ENCODE peak calls at places on chromosomes 11 and 22, in nine cellular contexts. O is PC-3, N is GM23338, Q is MM.1S, I is hepatocyte, H is HCT116, J is neural progenitor cell, X is OCI-LY7, A is SK-N-SH. G is an unnamed sample.

GRCh38 chr11:119426142-119426541 is 3.2 kb upstream of the THY1 start:
- DNase-seq in O (no peak), N (peak), Q (no peak), I (no peak), H (no peak), J (no peak), X (no peak), A (no peak), G (no peak)

GRCh38 chr11:61545341-61545740 is 35.5 kb downstream of the SYT7 start:
- DNase-seq in O (peak), N (peak), Q (peak), I (no peak), H (peak), J (no peak), X (no peak), A (peak), G (peak)

GRCh38 chr11:66970808-66971442 is 4.2 kb upstream of the C11orf86 start:
- DNase-seq in O (peak), N (no peak), Q (no peak), I (peak), H (peak), J (no peak), X (no peak), A (peak), G (peak)

GRCh38 chr11:116852261-116853125 is 15.1 kb upstream of the APOA1 start:
- DNase-seq in O (peak), N (no peak), Q (peak), I (peak), H (no peak), J (no peak), X (no peak), A (no peak), G (peak)

GRCh38 chr11:112541140-112541901 is 280.7 kb upstream of the PLET1 start:
- DNase-seq in O (no peak), N (peak), Q (no peak), I (no peak), H (no peak), J (no peak), X (no peak), A (no peak), G (no peak)

GRCh38 chr11:2890466-2891241 is 5.1 kb upstream of the CDKN1C start:
- DNase-seq in O (peak), N (no peak), Q (no peak), I (peak), H (no peak), J (peak), X (no peak), A (no peak), G (no peak)

GRCh38 chr11:12182650-12183511 is 72.5 kb downstream of the MICAL2 start:
- DNase-seq in O (peak), N (no peak), Q (no peak), I (peak), H (peak), J (no peak), X (no peak), A (no peak), G (peak)

GRCh38 chr11:120563698-120564572 is 52.4 kb downstream of the GRIK4 start:
- DNase-seq in O (no peak), N (peak), Q (no peak), I (peak), H (no peak), J (peak), X (no peak), A (no peak), G (no peak)

GRCh38 chr11:8022876-8023275 is 35.7 kb downstream of the EIF3F start:
- DNase-seq in O (no peak), N (no peak), Q (no peak), I (no peak), H (no peak), J (no peak), X (no peak), A (no peak), G (no peak)

GRCh38 chr22:27132896-27133500 is 475.6 kb downstream of the MIAT start:
- DNase-seq in O (no peak), N (no peak), Q (no peak), I (no peak), H (no peak), J (no peak), X (no peak), A (no peak), G (no peak)

GRCh38 chr11:64648551-64648950 is 57.5 kb downstream of the SLC22A12 start:
- DNase-seq in O (no peak), N (no peak), Q (no peak), I (no peak), H (no peak), J (no peak), X (no peak), A (no peak), G (no peak)

GRCh38 chr11:111047376-111047775 is 198.1 kb upstream of the POU2AF2 start:
- DNase-seq in O (no peak), N (peak), Q (no peak), I (no peak), H (no peak), J (peak), X (no peak), A (no peak), G (no peak)

GRCh38 chr22:46090051-46090591 is 60.2 kb upstream of the PPARA start:
- DNase-seq in O (no peak), N (no peak), Q (no peak), I (no peak), H (no peak), J (no peak), X (no peak), A (no peak), G (peak)
- TF ChIP-seq EZH2phosphoT487 in O (no peak), N (no peak), Q (no peak), I (no peak), H (no peak), J (no peak), X (no peak), A (no peak), G (no peak)

GRCh38 chr11:22640862-22641261 is 15.2 kb upstream of the FANCF start:
- DNase-seq in O (no peak), N (peak), Q (no peak), I (no peak), H (no peak), J (peak), X (no peak), A (no peak), G (no peak)

GRCh38 chr11:22633354-22633902 is 7.8 kb upstream of the FANCF start:
- DNase-seq in O (no peak), N (peak), Q (no peak), I (no peak), H (no peak), J (no peak), X (no peak), A (no peak), G (no peak)

GRCh38 chr11:22635689-22636088 is 10.1 kb upstream of the FANCF start:
- DNase-seq in O (no peak), N (peak), Q (no peak), I (no peak), H (no peak), J (peak), X (no peak), A (no peak), G (no peak)

GRCh38 chr11:22634897-22635629 is 9.4 kb upstream of the FANCF start:
- DNase-seq in O (no peak), N (peak), Q (peak), I (peak), H (no peak), J (no peak), X (no peak), A (no peak), G (peak)
- TF ChIP-seq EZH2phosphoT487 in O (no peak), N (no peak), Q (no peak), I (no peak), H (no peak), J (no peak), X (no peak), A (no peak), G (no peak)

GRCh38 chr11:44978279-44978960 is 27.7 kb upstream of the TP53I11 start:
- DNase-seq in O (no peak), N (no peak), Q (no peak), I (no peak), H (no peak), J (no peak), X (no peak), A (no peak), G (no peak)
- TF ChIP-seq EZH2phosphoT487 in O (no peak), N (no peak), Q (no peak), I (no peak), H (no peak), J (no peak), X (no peak), A (no peak), G (no peak)

DNA sequence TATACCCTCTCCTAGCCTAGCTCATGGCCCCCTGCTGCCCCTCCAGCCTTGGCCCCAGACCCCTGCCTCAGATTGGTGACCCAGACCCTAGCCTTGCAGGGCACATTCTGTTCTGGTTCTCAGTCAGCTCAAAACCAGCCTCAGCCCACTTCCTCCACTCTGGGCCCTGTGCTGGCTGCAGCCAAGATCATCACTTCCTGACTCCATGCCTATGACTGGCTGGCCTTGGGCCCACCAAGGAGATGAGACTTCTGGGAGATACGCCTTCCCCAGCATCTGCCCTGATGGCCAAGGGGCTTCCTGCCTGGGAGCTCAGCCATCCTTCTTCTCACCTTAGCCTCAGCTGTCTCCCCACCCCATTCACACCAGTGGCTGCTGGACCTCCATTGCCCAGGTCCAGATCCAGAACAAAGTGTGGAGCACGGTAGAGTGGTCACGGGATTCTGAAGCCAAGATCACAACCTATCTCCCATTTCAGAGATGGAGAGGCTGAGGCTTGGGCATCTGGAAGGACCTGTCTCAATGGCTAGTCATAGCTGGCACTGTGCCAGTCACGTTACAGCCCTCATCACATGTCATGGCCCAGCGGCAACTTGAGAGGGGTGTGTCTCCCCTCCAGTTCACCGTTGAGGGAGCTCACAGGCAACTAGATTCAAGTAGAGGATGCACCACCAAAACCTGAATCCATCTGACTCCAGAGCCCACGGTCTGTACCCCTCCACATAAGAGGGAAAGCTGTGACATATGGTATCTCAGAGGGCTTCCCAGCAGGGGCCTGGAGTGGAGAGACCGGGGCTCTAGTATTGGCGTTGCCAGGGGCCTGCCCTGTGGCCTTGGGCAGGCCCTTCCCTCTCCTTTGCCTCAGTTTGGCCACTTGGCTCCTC is 43.0 kb upstream of the KLHL35 start:
- DNase-seq in O (peak), N (no peak), Q (no peak), I (no peak), H (no peak), J (no peak), X (peak), A (no peak), G (peak)
- TF ChIP-seq EZH2phosphoT487 in O (no peak), N (no peak), Q (no peak), I (no peak), H (no peak), J (no peak), X (no peak), A (no peak), G (no peak)

GRCh38 chr11:123511037-123511870 is 81.2 kb downstream of the GRAMD1B start:
- DNase-seq in O (peak), N (peak), Q (peak), I (peak), H (peak), J (peak), X (peak), A (peak), G (peak)
- TF ChIP-seq EZH2phosphoT487 in O (no peak), N (no peak), Q (no peak), I (no peak), H (no peak), J (no peak), X (no peak), A (no peak), G (no peak)